ENCODE peak calls at places on chromosomes 5 and 9, in five cellular contexts. One of them, this sample, is unnamed.

GRCh38 chr9:134210511-134210907 is 46.1 kb upstream of the RNU6ATAC start:
- DNase-seq in Calu3: no peak
- DNase-seq in CD8-positive, alpha-beta memory T cell: no peak
- DNase-seq in NCI-H1930: no peak
- DNase-seq in left ventricle myocardium inferior: no peak
- DNase-seq in this sample: no peak

GRCh38 chr9:92634712-92635605 is 35.0 kb downstream of the IPPK start:
- DNase-seq in Calu3: peak; percentile 68
- DNase-seq in CD8-positive, alpha-beta memory T cell: peak; percentile 39
- DNase-seq in NCI-H1930: no peak
- DNase-seq in left ventricle myocardium inferior: peak; percentile 76
- DNase-seq in this sample: peak; percentile 55

GRCh38 chr5:109865636-109866035 is 175.9 kb downstream of the MAN2A1 start:
- DNase-seq in Calu3: no peak
- DNase-seq in CD8-positive, alpha-beta memory T cell: no peak
- DNase-seq in NCI-H1930: no peak
- DNase-seq in left ventricle myocardium inferior: no peak
- DNase-seq in this sample: peak; percentile 29

GRCh38 chr9:19424176-19424779 is 15.5 kb downstream of the ACER2 start:
- DNase-seq in Calu3: no peak
- DNase-seq in CD8-positive, alpha-beta memory T cell: no peak
- DNase-seq in NCI-H1930: no peak
- DNase-seq in left ventricle myocardium inferior: no peak
- DNase-seq in this sample: no peak

GRCh38 chr9:4167040-4167671 is 132.7 kb downstream of the GLIS3 start:
- DNase-seq in Calu3: no peak
- DNase-seq in CD8-positive, alpha-beta memory T cell: no peak
- DNase-seq in NCI-H1930: no peak
- DNase-seq in left ventricle myocardium inferior: no peak
- DNase-seq in this sample: no peak

GRCh38 chr9:81289622-81290021 is 399.7 kb downstream of the TLE1 start:
- DNase-seq in Calu3: no peak
- DNase-seq in CD8-positive, alpha-beta memory T cell: no peak
- DNase-seq in NCI-H1930: no peak
- DNase-seq in left ventricle myocardium inferior: no peak
- DNase-seq in this sample: no peak

GRCh38 chr5:74766348-74766886 is 500 bp downstream of the GFM2 start:
- DNase-seq in Calu3: peak; percentile 16
- DNase-seq in CD8-positive, alpha-beta memory T cell: no peak
- DNase-seq in NCI-H1930: no peak
- DNase-seq in left ventricle myocardium inferior: no peak
- DNase-seq in this sample: peak; percentile 19

GRCh38 chr5:31768784-31769183 is 129.9 kb downstream of the PDZD2 start:
- DNase-seq in Calu3: no peak
- DNase-seq in CD8-positive, alpha-beta memory T cell: no peak
- DNase-seq in NCI-H1930: no peak
- DNase-seq in left ventricle myocardium inferior: no peak
- DNase-seq in this sample: no peak

GRCh38 chr9:34332370-34332964 is 3.1 kb downstream of the NUDT2 start:
- DNase-seq in Calu3: no peak
- DNase-seq in CD8-positive, alpha-beta memory T cell: no peak
- DNase-seq in NCI-H1930: no peak
- DNase-seq in left ventricle myocardium inferior: no peak
- DNase-seq in this sample: peak; percentile 60

GRCh38 chr5:60102961-60103683 is 209.6 kb upstream of the PDE4D start:
- DNase-seq in Calu3: no peak
- DNase-seq in CD8-positive, alpha-beta memory T cell: no peak
- DNase-seq in NCI-H1930: no peak
- DNase-seq in left ventricle myocardium inferior: no peak
- DNase-seq in this sample: no peak

GRCh38 chr9:113350338-113350672 is 964 bp downstream of the BSPRY start:
- DNase-seq in Calu3: no peak
- DNase-seq in CD8-positive, alpha-beta memory T cell: no peak
- DNase-seq in NCI-H1930: no peak
- DNase-seq in left ventricle myocardium inferior: no peak
- DNase-seq in this sample: no peak

GRCh38 chr5:107853696-107854095 is 183.0 kb upstream of the EFNA5 start:
- DNase-seq in Calu3: no peak
- DNase-seq in CD8-positive, alpha-beta memory T cell: no peak
- DNase-seq in NCI-H1930: no peak
- DNase-seq in left ventricle myocardium inferior: no peak
- DNase-seq in this sample: no peak

GRCh38 chr5:91207248-91207647 is 175.9 kb downstream of the ARRDC3 start:
- DNase-seq in Calu3: no peak
- DNase-seq in CD8-positive, alpha-beta memory T cell: no peak
- DNase-seq in NCI-H1930: no peak
- DNase-seq in left ventricle myocardium inferior: no peak
- DNase-seq in this sample: no peak

GRCh38 chr5:80059354-80059980 is 24.3 kb downstream of the THBS4 start:
- DNase-seq in Calu3: no peak
- DNase-seq in CD8-positive, alpha-beta memory T cell: no peak
- DNase-seq in NCI-H1930: no peak
- DNase-seq in left ventricle myocardium inferior: no peak
- DNase-seq in this sample: no peak

This sample was measured in HepG2.